ENCODE peak calls at places on chromosomes 5 and 9, in five cellular contexts. K is HEK293T, J is NT2/D1, T is HepG2, C is H1. D is an unnamed sample.

GRCh38 chr5:96026334-96027065 is 64.8 kb upstream of the ELL2 start:
- DNase-seq in K (no peak), J (no peak), C (no peak), T (no peak), D (no peak)

GRCh38 chr5:34738381-34738780 is 82.3 kb downstream of the RAI14 start:
- DNase-seq in K (no peak), T (no peak), C (no peak), J (no peak), D (no peak)

GRCh38 chr5:157108961-157109360 is at the start of gene HAVCR2:
- DNase-seq in J (no peak), K (no peak), T (no peak), C (no peak), D (peak; percentile 83)

GRCh38 chr5:88058625-88059024 is 210.0 kb downstream of the TMEM161B start:
- DNase-seq in K (no peak), J (no peak), C (no peak), T (no peak), D (no peak)

GRCh38 chr5:73867344-73868335 is 241.6 kb downstream of the ARHGEF28 start:
- DNase-seq in T (no peak), K (no peak), C (no peak), J (no peak), D (no peak)

GRCh38 chr5:140240987-140241706 is 61.8 kb downstream of the PFDN1 start:
- DNase-seq in K (peak; percentile 72), C (no peak), J (peak; percentile 69), T (peak; percentile 79), D (no peak)

GRCh38 chr5:72325566-72326297 is 5.6 kb downstream of the PTCD2 start:
- DNase-seq in J (no peak), T (no peak), C (no peak), K (no peak), D (no peak)

GRCh38 chr9:126347911-126348760 is 21.5 kb downstream of the MVB12B start:
- DNase-seq in T (no peak), J (peak; percentile 48), K (no peak), C (no peak), D (no peak)

DNA sequence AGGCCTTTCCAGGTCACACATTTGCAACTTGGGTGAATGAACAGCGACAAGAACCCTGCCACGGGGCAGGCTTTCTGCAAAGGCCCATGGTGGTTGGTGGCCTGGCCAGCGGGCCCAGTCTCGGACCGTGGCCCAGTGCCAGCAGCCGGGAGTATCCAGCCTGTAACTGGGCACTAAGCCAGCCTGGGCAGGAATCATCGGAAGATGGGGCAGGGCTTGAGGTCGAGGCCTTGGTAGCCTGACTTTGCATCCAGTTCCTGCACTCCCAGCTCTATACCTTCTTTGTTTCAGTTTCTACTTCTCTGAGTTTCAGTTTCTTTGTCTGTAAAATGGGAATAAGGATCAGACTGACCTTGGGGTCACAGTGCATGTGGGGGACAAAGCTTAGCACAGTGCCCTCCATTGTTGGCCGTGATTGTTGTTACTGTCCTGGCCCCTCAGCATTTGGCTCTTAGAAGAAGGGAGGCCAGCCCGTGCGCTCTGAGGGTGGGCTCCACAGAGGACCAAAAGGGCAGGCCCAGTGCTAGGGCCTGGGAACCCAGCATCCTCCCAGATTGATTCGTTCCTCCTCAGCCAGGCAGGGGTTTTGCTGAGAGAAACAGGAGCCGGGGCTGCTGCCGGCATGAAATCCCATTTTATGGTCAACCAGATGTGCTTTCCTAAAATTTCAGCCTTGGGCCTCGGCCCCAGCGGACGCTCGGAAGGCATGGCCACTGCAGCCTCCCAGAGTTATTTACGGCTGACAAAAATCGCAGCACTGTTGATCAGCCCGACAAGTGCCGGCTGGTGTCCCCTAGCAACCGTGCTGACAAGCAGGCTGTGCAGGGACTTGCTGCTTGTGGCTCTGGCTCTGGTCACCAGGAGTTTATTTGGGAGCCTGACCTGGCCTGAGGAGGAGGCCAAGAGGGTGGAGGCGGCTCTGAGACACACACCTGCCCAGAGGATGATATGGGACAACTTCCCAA is 43.6 kb downstream of the JADE2 start:
- DNase-seq in T (no peak), C (no peak), K (no peak), J (no peak), D (no peak)
- TF ChIP-seq SUZ12 in T (no peak), C (no peak), K (no peak), J (no peak), D (no peak)

GRCh38 chr5:103414598-103414997 is 148.0 kb downstream of the NUDT12 start:
- DNase-seq in K (no peak), C (no peak), J (no peak), T (peak; percentile 16), D (no peak)
- TF ChIP-seq SUZ12 in K (no peak), C (no peak), J (no peak), T (no peak), D (no peak)

GRCh38 chr9:3924145-3924544 is 375.7 kb downstream of the GLIS3 start:
- DNase-seq in J (peak; percentile 11), K (no peak), T (peak; percentile 65), C (no peak), D (no peak)

GRCh38 chr9:3916984-3917383 is 382.9 kb downstream of the GLIS3 start:
- DNase-seq in K (no peak), T (no peak), J (no peak), C (no peak), D (no peak)

GRCh38 chr9:3916420-3916819 is 383.4 kb downstream of the GLIS3 start:
- DNase-seq in J (no peak), C (no peak), T (no peak), K (no peak), D (no peak)

GRCh38 chr9:3922846-3923245 is 377.0 kb downstream of the GLIS3 start:
- DNase-seq in K (no peak), T (no peak), J (no peak), C (no peak), D (no peak)

GRCh38 chr9:3920586-3921582 is 379.0 kb downstream of the GLIS3 start:
- DNase-seq in T (peak; percentile 83), C (no peak), J (no peak), K (no peak), D (no peak)
- TF ChIP-seq SUZ12 in T (no peak), C (no peak), J (no peak), K (no peak), D (no peak)

GRCh38 chr5:60918466-60918865 is 26.4 kb downstream of the ERCC8 start:
- DNase-seq in K (no peak), C (no peak), J (no peak), T (no peak), D (no peak)

GRCh38 chr5:60916646-60917045 is 28.2 kb downstream of the ERCC8 start:
- DNase-seq in C (no peak), J (no peak), T (no peak), K (no peak), D (no peak)
- TF ChIP-seq SUZ12 in C (no peak), J (no peak), T (no peak), K (no peak), D (no peak)

GRCh38 chr9:34484678-34485077 is 26.1 kb downstream of the DNAI1 start:
- DNase-seq in C (no peak), T (no peak), J (no peak), K (no peak), D (no peak)
- TF ChIP-seq SUZ12 in C (no peak), T (no peak), J (no peak), K (no peak), D (no peak)

GRCh38 chr5:53488195-53488594 is 7.8 kb downstream of the FST start:
- DNase-seq in J (no peak), C (no peak), T (no peak), K (no peak), D (no peak)

GRCh38 chr5:53482717-53483638 is 2.5 kb downstream of the FST start:
- DNase-seq in K (no peak), C (no peak), T (peak; percentile 89), J (no peak), D (no peak)

GRCh38 chr5:53490747-53491146 is 10.3 kb downstream of the FST start:
- DNase-seq in T (peak; percentile 54), J (no peak), C (no peak), K (no peak), D (no peak)

GRCh38 chr5:53481887-53482716 is 1.7 kb downstream of the FST start:
- DNase-seq in T (peak; percentile 58), J (no peak), K (peak; percentile 44), C (no peak), D (no peak)

GRCh38 chr5:53487436-53487835 is 7.0 kb downstream of the FST start:
- DNase-seq in J (no peak), K (no peak), T (no peak), C (no peak), D (no peak)
- TF ChIP-seq SUZ12 in J (no peak), K (no peak), T (no peak), C (no peak), D (no peak)

GRCh38 chr9:128685636-128686489 is 3.2 kb upstream of the SET start:
- DNase-seq in J (no peak), C (no peak), K (no peak), T (no peak), D (no peak)
- TF ChIP-seq SUZ12 in J (no peak), C (no peak), K (no peak), T (no peak), D (no peak)

DNA sequence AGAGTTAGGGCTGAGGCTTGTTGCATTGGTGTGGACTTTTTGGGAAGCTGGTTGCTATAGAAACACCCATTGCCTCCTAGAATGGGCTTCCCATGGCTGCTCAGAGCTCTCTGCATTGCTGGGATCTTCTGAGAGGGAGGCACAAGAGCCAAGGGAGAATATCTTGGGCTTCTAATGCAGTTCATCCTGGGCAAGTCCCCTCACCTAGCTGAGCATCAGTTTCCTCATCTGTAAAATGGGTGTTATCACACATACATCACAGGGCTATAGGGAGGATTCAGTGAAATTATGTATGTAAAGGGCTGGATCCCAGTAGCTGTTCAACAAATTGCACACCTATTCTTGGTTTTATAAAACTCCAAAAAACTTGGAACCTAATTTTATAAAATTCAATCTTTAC is 106.1 kb upstream of the ALDH1B1 start:
- DNase-seq in T (no peak), C (no peak), K (no peak), J (no peak), D (no peak)
- TF ChIP-seq SUZ12 in T (no peak), C (no peak), K (no peak), J (no peak), D (no peak)

DNA sequence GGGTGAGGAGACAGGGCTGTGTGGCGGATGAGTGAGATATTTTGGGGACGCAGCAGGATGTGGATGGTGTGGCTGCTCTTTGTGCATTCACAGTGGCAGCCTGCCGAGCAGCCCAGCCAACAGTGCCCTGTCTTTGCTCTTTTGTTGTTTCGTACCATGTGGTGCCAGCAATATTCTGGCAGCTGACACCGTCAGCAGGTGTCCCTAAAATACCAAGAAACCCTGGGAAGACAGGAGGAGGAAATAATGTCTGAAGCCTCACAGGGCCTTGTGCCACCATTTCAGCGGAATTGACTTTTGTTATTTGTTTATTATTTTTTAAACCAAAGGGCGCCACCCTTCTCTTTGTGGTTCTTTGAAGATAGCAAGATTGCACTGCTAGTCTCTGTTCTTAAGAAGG is 141.4 kb downstream of the CCDC192 start:
- DNase-seq in J (no peak), C (no peak), K (no peak), T (no peak), D (no peak)
- TF ChIP-seq SUZ12 in J (no peak), C (no peak), K (no peak), T (no peak), D (no peak)

GRCh38 chr5:43305948-43306563 is 7.2 kb downstream of the HMGCS1 start:
- DNase-seq in K (peak; percentile 25), C (no peak), T (peak; percentile 70), J (peak; percentile 13), D (peak; percentile 30)
- TF ChIP-seq SUZ12 in K (no peak), C (no peak), T (no peak), J (no peak), D (no peak)